ENCODE peak calls at places on chromosomes 6 and 20, in nine cellular contexts. J is A673; O is heart left ventricle; E is PC-9; F is hepatocyte; I is PC-3; B is GM23338; Q is brain microvascular endothelial cell; A is CD8-positive, alpha-beta T cell. W is an unnamed sample.

GRCh38 chr6:84137051-84137375 is 90.4 kb downstream of the CEP162 start:
- DNase-seq in O (no peak), F (no peak), J (peak), A (no peak), Q (peak), B (no peak), E (no peak), I (peak), W (no peak)

GRCh38 chr20:10288954-10289646 is 70.5 kb downstream of the SNAP25 start:
- DNase-seq in Q (no peak), J (no peak), O (no peak), I (peak), E (no peak), B (no peak), F (no peak), A (no peak), W (no peak)

GRCh38 chr6:145214570-145214969 is 520.8 kb downstream of the EPM2A start:
- DNase-seq in A (no peak), O (no peak), B (peak), J (peak), I (peak), E (no peak), F (peak), Q (peak), W (no peak)

GRCh38 chr6:167712332-167713087 is 114.2 kb upstream of the AFDN start:
- DNase-seq in A (peak), I (no peak), E (no peak), B (no peak), Q (no peak), O (no peak), J (no peak), F (no peak), W (no peak)

GRCh38 chr6:28488916-28489365 is 26.7 kb downstream of the GPX6 start:
- DNase-seq in F (peak), A (no peak), I (peak), Q (peak), E (peak), J (peak), B (peak), O (no peak), W (no peak)

GRCh38 chr6:113351183-113351834 is 505.8 kb upstream of the MARCKS start:
- DNase-seq in E (no peak), J (no peak), O (peak), B (no peak), Q (peak), F (no peak), A (no peak), I (peak), W (no peak)

GRCh38 chr6:113662688-113663333 is 194.3 kb upstream of the MARCKS start:
- DNase-seq in Q (no peak), J (no peak), F (no peak), O (no peak), B (no peak), A (no peak), E (no peak), I (no peak), W (no peak)

GRCh38 chr6:117677553-117678131 is 2.4 kb downstream of the NUS1 start:
- DNase-seq in Q (peak), I (peak), B (no peak), J (no peak), F (no peak), A (no peak), O (no peak), E (peak), W (no peak)

GRCh38 chr20:33388268-33388667 is 13.1 kb downstream of the CDK5RAP1 start:
- DNase-seq in O (no peak), Q (no peak), E (no peak), F (no peak), J (no peak), I (no peak), A (no peak), B (no peak), W (no peak)

GRCh38 chr20:57092112-57092899 is 174.1 kb downstream of the BMP7 start:
- DNase-seq in F (peak), I (peak), E (peak), B (peak), Q (peak), O (peak), A (peak), J (peak), W (no peak)

GRCh38 chr20:8187740-8188139 is 55.7 kb downstream of the PLCB1 start:
- DNase-seq in J (no peak), F (no peak), A (no peak), O (no peak), B (no peak), E (no peak), Q (peak), I (no peak), W (no peak)

GRCh38 chr6:167730441-167730840 is 96.3 kb upstream of the AFDN start:
- DNase-seq in O (no peak), E (no peak), I (no peak), J (no peak), Q (no peak), A (no peak), F (no peak), B (no peak), W (no peak)

GRCh38 chr6:34810936-34811632 is 19.2 kb downstream of the BLTP3A start:
- DNase-seq in I (peak), B (no peak), J (no peak), A (no peak), O (no peak), E (peak), Q (no peak), F (peak), W (no peak)

GRCh38 chr6:150272264-150272975 is 96.4 kb upstream of the IYD start:
- DNase-seq in B (no peak), E (no peak), F (no peak), J (no peak), O (no peak), Q (no peak), I (no peak), A (no peak), W (no peak)

GRCh38 chr6:1862411-1862810 is 252.7 kb downstream of the FOXC1 start:
- DNase-seq in J (no peak), Q (no peak), I (no peak), F (no peak), A (no peak), O (no peak), E (no peak), B (no peak), W (no peak)

GRCh38 chr6:4870821-4871494 is 94.8 kb downstream of the CDYL start:
- DNase-seq in O (no peak), E (no peak), F (no peak), B (no peak), Q (no peak), A (no peak), I (peak), J (no peak), W (no peak)

GRCh38 chr6:166572370-166573261 is 13.9 kb downstream of the RAMACL start:
- DNase-seq in O (no peak), Q (peak), F (peak), A (peak), I (peak), E (no peak), J (no peak), B (peak), W (no peak)

GRCh38 chr6:170295519-170296422 is 4.9 kb upstream of the DLL1 start:
- DNase-seq in Q (no peak), F (peak), B (peak), J (peak), E (no peak), A (no peak), O (peak), I (peak), W (no peak)

GRCh38 chr6:36118550-36119107 is 11.7 kb upstream of the MAPK13 start:
- DNase-seq in B (no peak), Q (no peak), J (no peak), A (peak), F (peak), E (peak), I (peak), O (no peak), W (no peak)

GRCh38 chr20:42484335-42484734 is 705.4 kb downstream of the PTPRT start:
- DNase-seq in O (no peak), Q (no peak), I (no peak), E (no peak), A (no peak), F (peak), B (no peak), J (no peak), W (no peak)

GRCh38 chr6:153800580-153800979 is 238.5 kb upstream of the OPRM1 start:
- DNase-seq in E (no peak), A (no peak), F (no peak), B (no peak), J (no peak), I (no peak), O (no peak), Q (no peak), W (no peak)

GRCh38 chr6:168029459-168030217 is 32.2 kb downstream of the KIF25 start:
- DNase-seq in F (no peak), I (no peak), E (no peak), O (no peak), J (no peak), B (no peak), A (no peak), Q (no peak), W (no peak)

GRCh38 chr6:90083891-90084290 is 189.6 kb downstream of the GJA10 start:
- DNase-seq in A (peak), J (no peak), Q (no peak), I (no peak), O (no peak), B (no peak), F (no peak), E (no peak), W (no peak)

GRCh38 chr6:160679402-160679769 is 15.3 kb upstream of the LPA start:
- DNase-seq in Q (no peak), A (no peak), F (peak), B (peak), E (no peak), I (no peak), O (no peak), J (peak), W (no peak)
- TF ChIP-seq CTCF in Q (peak), A (no peak), F (peak), B (peak), E (no peak), I (no peak), O (no peak), J (peak), W (no peak)

DNA sequence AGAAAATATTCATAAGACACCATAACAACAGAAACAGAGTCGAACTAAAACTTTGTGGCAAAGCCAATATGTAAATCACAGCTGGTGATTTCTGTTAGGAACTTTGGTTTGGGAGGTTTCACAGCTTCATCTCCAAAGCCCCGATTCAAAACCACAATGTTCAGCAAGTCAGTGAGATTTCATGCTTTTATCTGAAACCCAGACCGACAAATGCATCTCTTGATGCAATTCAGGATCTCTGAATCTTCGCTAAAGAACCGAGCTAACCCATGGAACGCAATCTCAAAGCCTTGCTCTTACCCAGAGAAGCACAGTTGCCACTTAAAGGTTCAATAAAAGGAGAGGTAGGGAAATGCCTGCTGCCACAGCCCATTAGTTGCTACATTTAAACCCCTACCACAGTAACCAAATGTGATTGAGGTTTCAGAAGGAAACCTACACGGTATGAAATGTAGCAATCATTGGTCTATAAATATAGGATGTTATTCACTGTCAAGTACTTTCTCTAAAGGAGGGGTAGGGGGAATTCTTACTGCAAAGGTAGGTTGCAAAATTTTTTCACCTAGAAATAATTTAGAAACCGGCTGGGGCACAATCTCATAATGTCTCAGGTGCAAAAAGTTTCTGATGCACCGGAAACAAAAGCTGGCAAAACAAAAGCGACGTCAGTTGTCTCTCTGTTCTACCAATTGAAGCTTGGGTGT is 381.0 kb upstream of the ARID1B start:
- DNase-seq in O (no peak), J (no peak), A (peak), B (peak), Q (no peak), E (no peak), I (no peak), F (no peak), W (no peak)
- H3K27ac ChIP-seq in O (no peak), J (no peak), A (peak), B (no peak), Q (no peak), E (no peak), I (no peak), F (no peak), W (no peak)

GRCh38 chr20:48582361-48582991 is 245.3 kb downstream of the PREX1 start:
- DNase-seq in E (no peak), I (no peak), J (no peak), O (no peak), B (no peak), A (no peak), Q (no peak), F (no peak), W (no peak)
- TF ChIP-seq CTCF in E (no peak), I (no peak), J (no peak), O (no peak), B (no peak), A (no peak), Q (no peak), F (no peak), W (no peak)

DNA sequence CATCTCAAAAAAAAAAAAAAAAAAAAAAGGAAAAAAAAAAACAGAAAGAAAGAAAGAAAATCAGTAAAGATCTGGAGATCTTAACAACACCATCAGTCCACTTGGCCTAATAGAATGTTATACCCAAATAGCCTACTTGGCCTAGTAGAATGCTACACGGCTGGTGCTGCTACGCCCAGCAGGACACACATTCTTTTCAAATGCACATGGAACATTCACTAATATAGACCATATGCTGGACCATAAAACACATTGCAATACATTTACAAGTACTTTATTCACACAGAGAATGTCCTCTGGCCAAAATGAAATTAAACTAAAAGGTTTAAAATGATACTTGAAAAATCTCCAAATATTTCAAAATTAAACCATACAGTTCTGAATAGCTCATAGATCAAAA is 80.0 kb upstream of the TNFAIP3 start:
- DNase-seq in Q (no peak), B (no peak), A (no peak), I (no peak), J (peak), F (no peak), O (no peak), E (no peak), W (no peak)
- H3K27ac ChIP-seq in Q (no peak), B (no peak), A (no peak), I (no peak), J (no peak), F (no peak), O (no peak), E (no peak), W (no peak)

GRCh38 chr6:110090876-110091275 is 88.6 kb downstream of the WASF1 start:
- DNase-seq in J (no peak), B (no peak), O (no peak), I (no peak), Q (no peak), A (no peak), E (no peak), F (no peak), W (no peak)
- TF ChIP-seq CTCF in J (no peak), B (no peak), O (no peak), I (no peak), Q (no peak), A (no peak), E (no peak), F (no peak), W (no peak)

GRCh38 chr6:157323924-157324276 is 581 bp upstream of the TMEM242 start:
- DNase-seq in A (peak), B (peak), J (peak), Q (peak), O (peak), F (peak), I (peak), E (peak), W (peak)
- H3K27ac ChIP-seq in A (peak), B (peak), J (peak), Q (peak), O (peak), F (peak), I (peak), E (peak), W (peak)

GRCh38 chr20:44648068-44648467 is 3.4 kb downstream of the ADA start:
- DNase-seq in J (no peak), O (no peak), A (no peak), I (no peak), F (no peak), Q (no peak), E (no peak), B (peak), W (no peak)
- TF ChIP-seq CTCF in J (no peak), O (no peak), A (no peak), I (no peak), F (no peak), Q (no peak), E (no peak), B (no peak), W (no peak)

GRCh38 chr6:122798099-122798641 is 9.1 kb downstream of the SMPDL3A start:
- DNase-seq in A (no peak), F (peak), E (peak), O (no peak), B (no peak), Q (peak), J (no peak), I (peak), W (no peak)
- H3K27ac ChIP-seq in A (no peak), F (peak), E (no peak), O (no peak), B (no peak), Q (peak), J (no peak), I (peak), W (no peak)

W was measured in coronary artery.